ENCODE peak calls at places on chromosomes 3 and 15, in eight cellular contexts. E is lower lobe of right lung, R is pancreas, S is breast epithelium, I is SK-N-SH, F is GM13977, W is AG09319, N is A549. U is an unnamed sample.

GRCh38 chr15:57735406-57735805 is 28.9 kb downstream of the POLR2M start:
- DNase-seq in E (no peak), R (no peak), S (no peak), I (no peak), F (no peak), W (no peak), N (no peak), U (no peak)

GRCh38 chr15:90062023-90062728 is 40.1 kb downstream of the IDH2 start:
- DNase-seq in E (peak; percentile 84), R (peak; percentile 93), S (peak; percentile 77), I (no peak), F (no peak), W (no peak), N (no peak), U (peak; percentile 49)

GRCh38 chr15:31265871-31266711 is 60.5 kb upstream of the KLF13 start:
- DNase-seq in E (peak; percentile 72), R (no peak), S (peak; percentile 36), I (peak; percentile 52), F (peak; percentile 84), W (no peak), N (no peak), U (no peak)

GRCh38 chr15:83747050-83747717 is 93.3 kb downstream of the ADAMTSL3 start:
- DNase-seq in E (no peak), R (no peak), S (no peak), I (no peak), F (no peak), W (no peak), N (peak; percentile 35), U (peak; percentile 7)

GRCh38 chr3:100210777-100211145 is 50.0 kb upstream of the TBC1D23 start:
- DNase-seq in E (no peak), R (no peak), S (no peak), I (no peak), F (peak; percentile 37), W (peak; percentile 92), N (no peak), U (no peak)

GRCh38 chr3:55485208-55485791 is 1.8 kb downstream of the WNT5A start:
- DNase-seq in E (peak; percentile 84), R (peak; percentile 93), S (peak; percentile 86), I (peak; percentile 92), F (peak; percentile 91), W (peak; percentile 82), N (peak; percentile 68), U (peak; percentile 90)

GRCh38 chr15:59688888-59689625 is at the start of gene BNIP2:
- DNase-seq in E (peak; percentile 100), R (peak; percentile 99), S (peak; percentile 98), I (peak; percentile 96), F (peak; percentile 93), W (peak; percentile 94), N (peak; percentile 100), U (peak; percentile 99)

GRCh38 chr3:13005301-13005700 is 67.9 kb downstream of the IQSEC1 start:
- DNase-seq in E (peak; percentile 42), R (peak; percentile 49), S (no peak), I (no peak), F (no peak), W (no peak), N (no peak), U (no peak)

GRCh38 chr3:186646106-186646505 is 5.9 kb downstream of the FETUB start:
- DNase-seq in E (no peak), R (no peak), S (no peak), I (no peak), F (no peak), W (no peak), N (no peak), U (no peak)

GRCh38 chr3:23859012-23859743 is 53.4 kb downstream of the UBE2E1 start:
- DNase-seq in E (no peak), R (no peak), S (peak; percentile 71), I (no peak), F (no peak), W (no peak), N (no peak), U (no peak)

GRCh38 chr15:34362047-34362773 is 4.8 kb downstream of the LPCAT4 start:
- DNase-seq in E (no peak), R (no peak), S (no peak), I (no peak), F (no peak), W (no peak), N (no peak), U (no peak)

GRCh38 chr3:10518506-10519150 is 13.2 kb upstream of the ATP2B2 start:
- DNase-seq in E (no peak), R (no peak), S (peak; percentile 20), I (no peak), F (no peak), W (no peak), N (no peak), U (no peak)

GRCh38 chr3:30871720-30872119 is 22.7 kb downstream of the GADL1 start:
- DNase-seq in E (no peak), R (no peak), S (no peak), I (no peak), F (no peak), W (no peak), N (no peak), U (no peak)

GRCh38 chr3:112109313-112109712 is 23.1 kb downstream of the C3orf52 start:
- DNase-seq in E (no peak), R (no peak), S (no peak), I (no peak), F (no peak), W (no peak), N (no peak), U (no peak)

GRCh38 chr3:112115161-112115739 is 17.8 kb downstream of the GCSAM start:
- DNase-seq in E (no peak), R (no peak), S (no peak), I (no peak), F (peak; percentile 47), W (no peak), N (no peak), U (no peak)

GRCh38 chr3:112115806-112116383 is 17.2 kb downstream of the GCSAM start:
- DNase-seq in E (no peak), R (no peak), S (no peak), I (no peak), F (no peak), W (no peak), N (no peak), U (no peak)

GRCh38 chr3:112114558-112115160 is 18.4 kb downstream of the GCSAM start:
- DNase-seq in E (no peak), R (no peak), S (no peak), I (no peak), F (no peak), W (no peak), N (no peak), U (no peak)

DNA sequence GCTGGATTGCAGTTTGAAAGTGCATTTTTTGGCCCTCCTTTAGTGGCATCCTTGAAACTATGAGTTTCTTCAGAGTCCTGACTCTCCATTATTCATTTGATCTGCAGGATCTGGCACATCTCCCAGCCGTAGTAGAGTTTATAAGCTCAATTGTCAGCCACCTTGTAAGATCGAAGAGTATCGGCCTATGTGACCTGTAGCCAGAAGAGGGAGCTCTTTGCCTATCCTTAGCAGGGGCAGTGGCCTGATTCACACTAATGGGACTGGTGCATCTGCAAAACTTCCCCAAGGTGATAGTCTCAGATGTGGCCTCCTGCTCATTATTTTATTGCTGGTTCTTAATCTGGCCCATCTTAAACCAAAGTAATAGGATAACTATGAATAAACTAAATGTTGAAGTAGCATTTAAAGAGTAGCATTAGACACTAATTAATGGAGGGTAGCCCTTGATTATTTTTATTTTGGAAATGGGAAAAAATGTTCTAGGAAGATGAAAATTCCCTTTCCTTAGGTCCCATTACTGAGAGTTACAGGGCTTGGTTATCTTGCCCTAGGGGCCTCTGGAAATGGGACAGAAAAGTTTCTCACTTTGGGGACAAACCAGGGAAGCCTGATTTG is 21.2 kb downstream of the GCSAM start:
- DNase-seq in E (no peak), R (no peak), S (no peak), I (peak; percentile 70), F (peak; percentile 65), W (peak; percentile 29), N (peak; percentile 72), U (peak; percentile 50)
- TF ChIP-seq CTCF in E (peak; percentile 70), R (peak; percentile 45), S (no peak), I (peak; percentile 72), F (peak; percentile 82), W (peak; percentile 83), N (peak; percentile 60), U (peak; percentile 52)

DNA sequence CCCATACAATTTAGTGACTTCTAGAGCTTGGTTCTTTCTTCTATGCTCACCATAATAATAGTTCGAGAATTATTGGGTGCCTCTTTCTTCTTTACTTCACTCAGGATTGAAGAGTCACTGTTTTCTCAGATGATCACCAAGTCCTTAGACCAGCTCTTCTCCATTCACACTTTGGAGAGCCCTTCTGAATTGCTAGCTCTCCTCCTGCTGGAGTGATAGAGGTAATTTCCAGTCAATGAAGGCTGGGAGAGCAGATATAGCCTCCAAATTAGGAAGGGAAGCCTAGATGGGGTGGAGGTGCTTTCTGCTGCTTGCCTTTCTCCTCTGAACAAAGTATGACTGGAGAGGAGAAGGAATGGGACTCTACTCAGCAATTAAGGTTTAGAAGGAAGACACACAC is 10.7 kb upstream of the BBX start:
- DNase-seq in E (no peak), R (no peak), S (no peak), I (no peak), F (no peak), W (no peak), N (peak; percentile 5), U (no peak)
- TF ChIP-seq CTCF in E (no peak), R (no peak), S (no peak), I (no peak), F (no peak), W (no peak), N (no peak), U (no peak)

GRCh38 chr3:140546649-140547048 is 131.2 kb upstream of the TRIM42 start:
- DNase-seq in E (no peak), R (no peak), S (no peak), I (no peak), F (no peak), W (no peak), N (no peak), U (no peak)
- TF ChIP-seq CTCF in E (no peak), R (no peak), S (no peak), I (no peak), F (no peak), W (no peak), N (no peak), U (no peak)

DNA sequence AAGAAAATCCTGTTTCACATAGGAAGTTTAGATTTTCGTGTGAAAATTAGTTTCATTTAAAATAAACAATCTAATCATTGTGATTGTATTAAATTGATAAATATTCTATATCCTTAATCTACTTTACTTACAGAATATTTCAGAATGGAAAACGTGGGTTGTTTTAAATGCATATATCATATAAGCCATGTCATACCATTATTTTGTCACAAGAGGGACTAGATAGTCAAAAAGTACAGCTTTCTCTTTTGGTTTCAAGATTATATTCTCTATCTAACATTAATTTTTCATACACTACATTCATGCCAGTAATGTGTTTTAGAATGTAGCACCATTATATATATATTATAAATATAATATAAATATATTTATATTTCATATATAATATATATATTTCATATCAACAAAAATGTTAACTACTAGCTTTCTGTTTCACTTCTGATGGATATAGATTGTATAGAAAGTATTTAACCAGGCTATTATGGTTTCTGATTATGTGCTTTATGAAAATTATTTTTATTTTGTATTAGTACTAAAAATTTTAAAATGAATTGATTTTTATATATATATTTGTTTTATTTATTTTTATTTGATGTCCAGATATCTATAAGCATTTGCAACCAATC is 45.3 kb downstream of the OSTN start:
- DNase-seq in E (no peak), R (no peak), S (no peak), I (peak; percentile 19), F (peak; percentile 24), W (no peak), N (peak; percentile 4), U (no peak)
- TF ChIP-seq CTCF in E (peak; percentile 57), R (no peak), S (no peak), I (peak; percentile 64), F (peak; percentile 48), W (peak; percentile 47), N (peak; percentile 20), U (peak; percentile 80)